ENCODE peak calls at places on chromosomes 13 and 19, in five cellular contexts. One of them, this sample, is unnamed.

GRCh38 chr19:1777149-1777548 is 23.8 kb downstream of the ONECUT3 start:
- DNase-seq in cardiac fibroblast: no peak
- DNase-seq in mucosa of descending colon: no peak
- DNase-seq in nephron progenitor cell: no peak
- DNase-seq in GM12878: no peak
- DNase-seq in this sample: no peak

GRCh38 chr13:58032676-58033440 is 401.3 kb downstream of the PCDH17 start:
- DNase-seq in cardiac fibroblast: no peak
- DNase-seq in mucosa of descending colon: no peak
- DNase-seq in nephron progenitor cell: no peak
- DNase-seq in GM12878: no peak
- DNase-seq in this sample: no peak

GRCh38 chr19:48676887-48677286 is 4.1 kb upstream of the NTN5 start:
- DNase-seq in cardiac fibroblast: no peak
- DNase-seq in mucosa of descending colon: peak
- DNase-seq in nephron progenitor cell: no peak
- DNase-seq in GM12878: no peak
- DNase-seq in this sample: no peak

GRCh38 chr19:45368737-45369340 is 1.5 kb downstream of the ERCC2 start:
- DNase-seq in cardiac fibroblast: no peak
- DNase-seq in mucosa of descending colon: no peak
- DNase-seq in nephron progenitor cell: no peak
- DNase-seq in GM12878: no peak
- DNase-seq in this sample: no peak

GRCh38 chr13:21812192-21812626 is 141.3 kb downstream of the FGF9 start:
- DNase-seq in cardiac fibroblast: no peak
- DNase-seq in mucosa of descending colon: no peak
- DNase-seq in nephron progenitor cell: peak
- DNase-seq in GM12878: no peak
- DNase-seq in this sample: no peak

GRCh38 chr19:55486971-55487883 is 1.0 kb upstream of the SSC5D start:
- DNase-seq in cardiac fibroblast: peak
- DNase-seq in mucosa of descending colon: peak
- DNase-seq in nephron progenitor cell: peak
- DNase-seq in GM12878: no peak
- DNase-seq in this sample: peak

GRCh38 chr19:45254044-45254531 is 3.0 kb downstream of the MARK4 start:
- DNase-seq in cardiac fibroblast: no peak
- DNase-seq in mucosa of descending colon: no peak
- DNase-seq in nephron progenitor cell: no peak
- DNase-seq in GM12878: no peak
- DNase-seq in this sample: no peak

GRCh38 chr19:46475976-46476375 is 4.6 kb upstream of the PNMA8A start:
- DNase-seq in cardiac fibroblast: no peak
- DNase-seq in mucosa of descending colon: no peak
- DNase-seq in nephron progenitor cell: no peak
- DNase-seq in GM12878: no peak
- DNase-seq in this sample: no peak

GRCh38 chr13:48126944-48127814 is 32.3 kb upstream of the MED4 start:
- DNase-seq in cardiac fibroblast: peak
- DNase-seq in mucosa of descending colon: no peak
- DNase-seq in nephron progenitor cell: peak
- DNase-seq in GM12878: peak
- DNase-seq in this sample: no peak

GRCh38 chr19:6056801-6057650 is 53.3 kb downstream of the RFX2 start:
- DNase-seq in cardiac fibroblast: peak
- DNase-seq in mucosa of descending colon: peak
- DNase-seq in nephron progenitor cell: no peak
- DNase-seq in GM12878: no peak
- DNase-seq in this sample: peak

GRCh38 chr13:84255226-84255625 is 373.0 kb upstream of the SLITRK1 start:
- DNase-seq in cardiac fibroblast: no peak
- DNase-seq in mucosa of descending colon: no peak
- DNase-seq in nephron progenitor cell: no peak
- DNase-seq in GM12878: no peak
- DNase-seq in this sample: no peak

GRCh38 chr13:95002968-95003813 is 290.8 kb upstream of the SOX21 start:
- DNase-seq in cardiac fibroblast: no peak
- DNase-seq in mucosa of descending colon: no peak
- DNase-seq in nephron progenitor cell: peak
- DNase-seq in GM12878: no peak
- DNase-seq in this sample: no peak

GRCh38 chr13:114146173-114146572 is 13.8 kb upstream of the RASA3 start:
- DNase-seq in cardiac fibroblast: no peak
- DNase-seq in mucosa of descending colon: peak
- DNase-seq in nephron progenitor cell: no peak
- DNase-seq in GM12878: no peak
- DNase-seq in this sample: no peak

GRCh38 chr13:75749407-75749806 is 113.3 kb downstream of the LMO7 start:
- DNase-seq in cardiac fibroblast: peak
- DNase-seq in mucosa of descending colon: no peak
- DNase-seq in nephron progenitor cell: peak
- DNase-seq in GM12878: no peak
- DNase-seq in this sample: no peak

GRCh38 chr13:110872768-110873638 is 41.9 kb downstream of the ANKRD10 start:
- DNase-seq in cardiac fibroblast: no peak
- DNase-seq in mucosa of descending colon: no peak
- DNase-seq in nephron progenitor cell: no peak
- DNase-seq in GM12878: no peak
- DNase-seq in this sample: no peak

GRCh38 chr13:48976677-48977625 is 1.2 kb downstream of the FNDC3A start:
- DNase-seq in cardiac fibroblast: peak
- DNase-seq in mucosa of descending colon: no peak
- DNase-seq in nephron progenitor cell: no peak
- DNase-seq in GM12878: no peak
- DNase-seq in this sample: no peak

GRCh38 chr13:97258801-97259200 is 36.7 kb downstream of the MBNL2 start:
- DNase-seq in cardiac fibroblast: peak
- DNase-seq in mucosa of descending colon: no peak
- DNase-seq in nephron progenitor cell: no peak
- DNase-seq in GM12878: no peak
- DNase-seq in this sample: no peak

GRCh38 chr19:13097331-13098258 is 5.1 kb downstream of the LYL1 start:
- DNase-seq in cardiac fibroblast: no peak
- DNase-seq in mucosa of descending colon: peak
- DNase-seq in nephron progenitor cell: peak
- DNase-seq in GM12878: no peak
- DNase-seq in this sample: no peak

GRCh38 chr19:7883796-7884570 is 4.3 kb upstream of the LRRC8E start:
- DNase-seq in cardiac fibroblast: peak
- DNase-seq in mucosa of descending colon: no peak
- DNase-seq in nephron progenitor cell: no peak
- DNase-seq in GM12878: no peak
- DNase-seq in this sample: no peak

GRCh38 chr19:45773384-45773783 is 4.3 kb upstream of the SIX5 start:
- DNase-seq in cardiac fibroblast: no peak
- DNase-seq in mucosa of descending colon: no peak
- DNase-seq in nephron progenitor cell: no peak
- DNase-seq in GM12878: no peak
- DNase-seq in this sample: no peak

GRCh38 chr19:31014668-31015067 is 334.6 kb downstream of the TSHZ3 start:
- DNase-seq in cardiac fibroblast: no peak
- DNase-seq in mucosa of descending colon: no peak
- DNase-seq in nephron progenitor cell: no peak
- DNase-seq in GM12878: no peak
- DNase-seq in this sample: no peak

GRCh38 chr13:79409828-79410227 is 3.8 kb upstream of the RBM26 start:
- DNase-seq in cardiac fibroblast: no peak
- DNase-seq in mucosa of descending colon: no peak
- DNase-seq in nephron progenitor cell: no peak
- DNase-seq in GM12878: no peak
- DNase-seq in this sample: no peak

GRCh38 chr19:10720607-10721125 is 2.8 kb downstream of the DNM2 start:
- DNase-seq in cardiac fibroblast: no peak
- DNase-seq in mucosa of descending colon: no peak
- DNase-seq in nephron progenitor cell: no peak
- DNase-seq in GM12878: no peak
- DNase-seq in this sample: no peak

GRCh38 chr19:10718205-10719196 is 622 bp downstream of the DNM2 start:
- DNase-seq in cardiac fibroblast: peak
- DNase-seq in mucosa of descending colon: peak
- DNase-seq in nephron progenitor cell: peak
- DNase-seq in GM12878: no peak
- DNase-seq in this sample: peak

GRCh38 chr19:17248011-17248776 is 2.5 kb upstream of the NR2F6 start:
- DNase-seq in cardiac fibroblast: no peak
- DNase-seq in mucosa of descending colon: peak
- DNase-seq in nephron progenitor cell: peak
- DNase-seq in GM12878: no peak
- DNase-seq in this sample: no peak

GRCh38 chr19:46813570-46814358 is 25.4 kb upstream of the SLC1A5 start:
- DNase-seq in cardiac fibroblast: peak
- DNase-seq in mucosa of descending colon: peak
- DNase-seq in nephron progenitor cell: no peak
- DNase-seq in GM12878: no peak
- DNase-seq in this sample: peak

GRCh38 chr13:45007225-45007624 is 17.9 kb downstream of the GPALPP1 start:
- DNase-seq in cardiac fibroblast: no peak
- DNase-seq in mucosa of descending colon: no peak
- DNase-seq in nephron progenitor cell: no peak
- DNase-seq in GM12878: no peak
- DNase-seq in this sample: no peak

GRCh38 chr19:57558525-57558924 is 1.1 kb downstream of the ZNF550 start:
- DNase-seq in cardiac fibroblast: peak
- DNase-seq in mucosa of descending colon: no peak
- DNase-seq in nephron progenitor cell: no peak
- DNase-seq in GM12878: no peak
- DNase-seq in this sample: no peak
- TF ChIP-seq CTCF in cardiac fibroblast: peak
- TF ChIP-seq CTCF in mucosa of descending colon: no peak
- TF ChIP-seq CTCF in nephron progenitor cell: no peak
- TF ChIP-seq CTCF in GM12878: no peak
- TF ChIP-seq CTCF in this sample: no peak

GRCh38 chr13:43979492-43979891 is 99.8 kb downstream of the LACC1 start:
- DNase-seq in cardiac fibroblast: no peak
- DNase-seq in mucosa of descending colon: no peak
- DNase-seq in nephron progenitor cell: no peak
- DNase-seq in GM12878: no peak
- DNase-seq in this sample: no peak

GRCh38 chr13:43978688-43979087 is 99.0 kb downstream of the LACC1 start:
- DNase-seq in cardiac fibroblast: no peak
- DNase-seq in mucosa of descending colon: no peak
- DNase-seq in nephron progenitor cell: no peak
- DNase-seq in GM12878: no peak
- DNase-seq in this sample: no peak

GRCh38 chr13:43983373-43983772 is 103.7 kb downstream of the LACC1 start:
- DNase-seq in cardiac fibroblast: no peak
- DNase-seq in mucosa of descending colon: no peak
- DNase-seq in nephron progenitor cell: no peak
- DNase-seq in GM12878: no peak
- DNase-seq in this sample: no peak

GRCh38 chr13:43981512-43982301 is 102.0 kb downstream of the LACC1 start:
- DNase-seq in cardiac fibroblast: no peak
- DNase-seq in mucosa of descending colon: no peak
- DNase-seq in nephron progenitor cell: no peak
- DNase-seq in GM12878: no peak
- DNase-seq in this sample: no peak

DNA sequence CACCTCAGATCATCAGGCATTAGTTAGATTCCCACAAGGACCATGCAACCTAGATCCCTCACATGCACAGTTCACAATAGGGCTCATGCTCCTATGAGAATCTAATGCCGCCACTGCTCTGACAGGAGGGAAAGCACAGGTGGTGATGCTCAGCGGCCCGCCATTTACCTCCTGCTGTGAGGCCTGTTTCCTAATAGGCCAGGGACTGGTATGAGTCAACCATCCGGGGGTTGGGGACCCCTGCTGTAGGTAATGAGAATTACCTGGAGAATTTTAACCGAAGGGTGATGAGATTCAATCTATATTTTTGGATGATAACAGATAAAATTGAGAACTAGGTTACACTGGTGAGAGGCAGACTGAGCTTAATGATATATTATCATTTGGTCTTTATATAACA is 101.4 kb downstream of the LACC1 start:
- DNase-seq in cardiac fibroblast: no peak
- DNase-seq in mucosa of descending colon: no peak
- DNase-seq in nephron progenitor cell: no peak
- DNase-seq in GM12878: no peak
- DNase-seq in this sample: no peak
- TF ChIP-seq CTCF in cardiac fibroblast: no peak
- TF ChIP-seq CTCF in mucosa of descending colon: no peak
- TF ChIP-seq CTCF in nephron progenitor cell: no peak
- TF ChIP-seq CTCF in GM12878: peak
- TF ChIP-seq CTCF in this sample: no peak

DNA sequence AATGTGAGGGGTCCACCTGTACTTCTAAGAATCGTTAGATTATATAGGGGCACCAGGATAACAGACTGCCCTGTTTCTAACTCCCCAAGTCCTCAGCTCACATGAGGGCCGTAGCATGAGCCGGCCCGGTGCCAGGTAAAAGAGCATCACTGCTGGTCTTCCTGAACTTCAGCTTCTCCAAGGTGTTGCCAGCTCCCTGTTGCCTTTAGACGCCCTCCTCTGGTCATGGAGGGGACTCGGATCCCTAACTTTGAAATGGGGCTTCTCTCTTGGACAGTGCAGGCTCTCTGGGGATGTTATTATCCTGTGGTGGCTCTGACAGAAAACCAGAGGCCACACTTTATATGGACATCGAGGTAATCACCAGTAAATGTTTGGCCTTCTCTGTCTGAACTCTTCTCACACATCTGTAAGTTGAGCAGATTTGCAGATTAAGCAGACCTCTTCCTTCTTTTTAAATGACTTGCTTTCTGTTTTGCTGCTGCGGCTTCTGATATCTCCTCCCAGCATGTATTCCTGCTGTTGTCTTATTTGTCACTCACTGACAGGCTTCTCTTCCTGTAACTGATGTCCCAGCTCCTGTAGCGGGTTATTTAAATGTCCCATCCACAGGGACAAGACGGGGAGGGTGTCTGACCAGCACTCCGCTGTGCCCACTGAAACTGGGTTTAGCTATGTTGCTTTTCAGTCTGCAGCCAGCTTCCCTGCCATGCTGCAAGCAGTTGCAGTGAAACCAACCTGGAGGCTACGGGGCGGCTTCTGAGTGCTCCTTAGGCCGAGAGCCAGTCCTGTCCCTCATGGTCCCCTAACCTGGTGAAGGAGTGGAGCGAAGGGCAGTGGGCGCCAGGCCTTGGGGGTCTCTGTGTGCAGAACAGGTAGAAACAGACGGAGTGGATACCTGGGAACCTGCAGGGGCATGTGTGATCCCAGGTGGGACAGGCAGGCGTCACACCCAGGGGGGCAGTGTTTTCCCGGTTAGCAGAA is 39.2 kb downstream of the TSSK6 start:
- DNase-seq in cardiac fibroblast: peak
- DNase-seq in mucosa of descending colon: no peak
- DNase-seq in nephron progenitor cell: no peak
- DNase-seq in GM12878: no peak
- DNase-seq in this sample: no peak
- TF ChIP-seq CTCF in cardiac fibroblast: peak
- TF ChIP-seq CTCF in mucosa of descending colon: no peak
- TF ChIP-seq CTCF in nephron progenitor cell: no peak
- TF ChIP-seq CTCF in GM12878: peak
- TF ChIP-seq CTCF in this sample: peak

DNA sequence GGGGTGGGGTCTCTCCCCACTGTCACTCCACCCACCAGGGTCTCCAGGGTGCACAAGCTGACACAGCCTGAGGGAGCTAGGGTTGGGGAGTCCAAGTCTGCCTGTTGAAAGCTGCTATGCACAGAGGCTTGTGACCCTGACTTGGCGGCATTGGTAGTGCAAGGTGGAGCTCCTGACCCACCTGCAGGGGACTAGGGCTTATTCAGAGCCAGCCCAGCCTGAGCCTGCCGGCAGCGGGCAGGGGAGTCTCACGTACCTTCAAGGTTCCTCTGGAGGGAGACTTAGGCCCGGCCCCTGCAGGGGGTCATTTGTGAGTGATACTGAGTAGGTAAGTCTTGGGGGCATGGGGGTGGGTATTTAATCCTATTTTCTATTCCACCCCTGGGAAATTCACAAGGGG is 4.7 kb downstream of the KCTD15 start:
- DNase-seq in cardiac fibroblast: no peak
- DNase-seq in mucosa of descending colon: no peak
- DNase-seq in nephron progenitor cell: no peak
- DNase-seq in GM12878: no peak
- DNase-seq in this sample: no peak
- TF ChIP-seq CTCF in cardiac fibroblast: no peak
- TF ChIP-seq CTCF in mucosa of descending colon: no peak
- TF ChIP-seq CTCF in nephron progenitor cell: no peak
- TF ChIP-seq CTCF in GM12878: no peak
- TF ChIP-seq CTCF in this sample: no peak

This sample was measured in osteocyte.